ENCODE peak calls at places on chromosomes 7 and 10, in four cellular contexts. One of them, this sample, is unnamed.

GRCh38 chr10:78361031-78361430 is 327.4 kb downstream of the RPS24 start:
- DNase-seq in fibroblast of mammary gland: no peak
- DNase-seq in uterus: no peak
- DNase-seq in BE2C: no peak
- DNase-seq in this sample: no peak

GRCh38 chr7:22251284-22251683 is 105.7 kb downstream of the RAPGEF5 start:
- DNase-seq in fibroblast of mammary gland: no peak
- DNase-seq in uterus: no peak
- DNase-seq in BE2C: peak
- DNase-seq in this sample: no peak

GRCh38 chr7:77734590-77735421 is 38.5 kb downstream of the RSBN1L start:
- DNase-seq in fibroblast of mammary gland: no peak
- DNase-seq in uterus: no peak
- DNase-seq in BE2C: no peak
- DNase-seq in this sample: no peak

GRCh38 chr10:123848564-123849457 is 42.8 kb downstream of the CPXM2 start:
- DNase-seq in fibroblast of mammary gland: peak
- DNase-seq in uterus: no peak
- DNase-seq in BE2C: no peak
- DNase-seq in this sample: no peak

GRCh38 chr7:112238852-112239610 is 32.5 kb downstream of the ZNF277 start:
- DNase-seq in fibroblast of mammary gland: peak
- DNase-seq in uterus: no peak
- DNase-seq in BE2C: no peak
- DNase-seq in this sample: no peak

GRCh38 chr10:102004376-102004775 is 51.6 kb downstream of the ARMH3 start:
- DNase-seq in fibroblast of mammary gland: peak
- DNase-seq in uterus: no peak
- DNase-seq in BE2C: no peak
- DNase-seq in this sample: no peak

GRCh38 chr7:128404826-128405344 is 4.9 kb downstream of the IMPDH1 start:
- DNase-seq in fibroblast of mammary gland: peak
- DNase-seq in uterus: no peak
- DNase-seq in BE2C: no peak
- DNase-seq in this sample: no peak

GRCh38 chr7:121084256-121084655 is 95.7 kb downstream of the CPED1 start:
- DNase-seq in fibroblast of mammary gland: peak
- DNase-seq in uterus: no peak
- DNase-seq in BE2C: no peak
- DNase-seq in this sample: no peak

GRCh38 chr7:110521357-110521756 is 569.6 kb upstream of the LRRN3 start:
- DNase-seq in fibroblast of mammary gland: no peak
- DNase-seq in uterus: no peak
- DNase-seq in BE2C: no peak
- DNase-seq in this sample: no peak

GRCh38 chr7:138979226-138979979 is 1.8 kb downstream of the KIAA1549 start:
- DNase-seq in fibroblast of mammary gland: no peak
- DNase-seq in uterus: no peak
- DNase-seq in BE2C: no peak
- DNase-seq in this sample: no peak

GRCh38 chr7:44073664-44074348 is 8.4 kb upstream of the PGAM2 start:
- DNase-seq in fibroblast of mammary gland: peak
- DNase-seq in uterus: peak
- DNase-seq in BE2C: peak
- DNase-seq in this sample: no peak

GRCh38 chr7:127588019-127588696 is at the start of gene ARF5:
- DNase-seq in fibroblast of mammary gland: peak
- DNase-seq in uterus: peak
- DNase-seq in BE2C: peak
- DNase-seq in this sample: peak

GRCh38 chr7:47596502-47597202 is 14.7 kb upstream of the TNS3 start:
- DNase-seq in fibroblast of mammary gland: no peak
- DNase-seq in uterus: peak
- DNase-seq in BE2C: no peak
- DNase-seq in this sample: no peak

GRCh38 chr10:105183506-105183905 is 542.4 kb downstream of the SORCS3 start:
- DNase-seq in fibroblast of mammary gland: no peak
- DNase-seq in uterus: no peak
- DNase-seq in BE2C: no peak
- DNase-seq in this sample: no peak

GRCh38 chr7:124550036-124550435 is 215.6 kb downstream of the GPR37 start:
- DNase-seq in fibroblast of mammary gland: peak
- DNase-seq in uterus: no peak
- DNase-seq in BE2C: no peak
- DNase-seq in this sample: no peak

GRCh38 chr7:140197938-140198337 is 21.2 kb upstream of the KDM7A start:
- DNase-seq in fibroblast of mammary gland: no peak
- DNase-seq in uterus: no peak
- DNase-seq in BE2C: no peak
- DNase-seq in this sample: no peak

GRCh38 chr7:43847496-43847895 is 21.8 kb downstream of the MRPS24 start:
- DNase-seq in fibroblast of mammary gland: peak
- DNase-seq in uterus: no peak
- DNase-seq in BE2C: no peak
- DNase-seq in this sample: no peak

GRCh38 chr7:5598261-5598761 is 174.7 kb upstream of the TNRC18 start:
- DNase-seq in fibroblast of mammary gland: peak
- DNase-seq in uterus: no peak
- DNase-seq in BE2C: no peak
- DNase-seq in this sample: no peak

GRCh38 chr7:21041666-21042065 is 255.0 kb upstream of the SP8 start:
- DNase-seq in fibroblast of mammary gland: no peak
- DNase-seq in uterus: no peak
- DNase-seq in BE2C: no peak
- DNase-seq in this sample: peak

GRCh38 chr10:48938281-48938680 is 1.4 kb downstream of the LRRC18 start:
- DNase-seq in fibroblast of mammary gland: no peak
- DNase-seq in uterus: no peak
- DNase-seq in BE2C: no peak
- DNase-seq in this sample: no peak

GRCh38 chr10:94131885-94132284 is 138.2 kb downstream of the PLCE1 start:
- DNase-seq in fibroblast of mammary gland: peak
- DNase-seq in uterus: no peak
- DNase-seq in BE2C: no peak
- DNase-seq in this sample: no peak

GRCh38 chr7:44791278-44792219 is 4.9 kb upstream of the PPIA start:
- DNase-seq in fibroblast of mammary gland: peak
- DNase-seq in uterus: no peak
- DNase-seq in BE2C: no peak
- DNase-seq in this sample: no peak

GRCh38 chr10:132689721-132690360 is 96.1 kb downstream of the NKX6-2 start:
- DNase-seq in fibroblast of mammary gland: no peak
- DNase-seq in uterus: no peak
- DNase-seq in BE2C: no peak
- DNase-seq in this sample: no peak

GRCh38 chr7:121273467-121274167 is 55.2 kb upstream of the WNT16 start:
- DNase-seq in fibroblast of mammary gland: peak
- DNase-seq in uterus: no peak
- DNase-seq in BE2C: no peak
- DNase-seq in this sample: no peak

GRCh38 chr7:45974540-45975360 is 53.7 kb upstream of the IGFBP3 start:
- DNase-seq in fibroblast of mammary gland: no peak
- DNase-seq in uterus: no peak
- DNase-seq in BE2C: no peak
- DNase-seq in this sample: no peak

GRCh38 chr7:151905322-151905721 is 28.4 kb upstream of the PRKAG2 start:
- DNase-seq in fibroblast of mammary gland: no peak
- DNase-seq in uterus: no peak
- DNase-seq in BE2C: no peak
- DNase-seq in this sample: peak

GRCh38 chr7:82335001-82335400 is 108.6 kb downstream of the CACNA2D1 start:
- DNase-seq in fibroblast of mammary gland: no peak
- DNase-seq in uterus: no peak
- DNase-seq in BE2C: no peak
- DNase-seq in this sample: no peak

GRCh38 chr7:91609525-91609924 is 271.0 kb downstream of the MTERF1 start:
- DNase-seq in fibroblast of mammary gland: peak
- DNase-seq in uterus: no peak
- DNase-seq in BE2C: no peak
- DNase-seq in this sample: no peak

GRCh38 chr7:102106625-102107024 is 180.0 kb upstream of the SH2B2 start:
- DNase-seq in fibroblast of mammary gland: no peak
- DNase-seq in uterus: peak
- DNase-seq in BE2C: no peak
- DNase-seq in this sample: no peak

GRCh38 chr10:124090630-124091209 is 2.7 kb downstream of the CHST15 start:
- DNase-seq in fibroblast of mammary gland: no peak
- DNase-seq in uterus: no peak
- DNase-seq in BE2C: no peak
- DNase-seq in this sample: no peak

GRCh38 chr10:24951201-24952145 is 933 bp downstream of the PRTFDC1 start:
- DNase-seq in fibroblast of mammary gland: peak
- DNase-seq in uterus: peak
- DNase-seq in BE2C: peak
- DNase-seq in this sample: peak

GRCh38 chr7:95027181-95027872 is 119.9 kb downstream of the PPP1R9A start:
- DNase-seq in fibroblast of mammary gland: no peak
- DNase-seq in uterus: no peak
- DNase-seq in BE2C: no peak
- DNase-seq in this sample: no peak

GRCh38 chr10:29386347-29386999 is 97.6 kb downstream of the LYZL1 start:
- DNase-seq in fibroblast of mammary gland: peak
- DNase-seq in uterus: no peak
- DNase-seq in BE2C: no peak
- DNase-seq in this sample: peak

GRCh38 chr10:50416181-50416824 is 165.0 kb upstream of the ASAH2 start:
- DNase-seq in fibroblast of mammary gland: peak
- DNase-seq in uterus: no peak
- DNase-seq in BE2C: no peak
- DNase-seq in this sample: no peak
- TF ChIP-seq CTCF in fibroblast of mammary gland: peak
- TF ChIP-seq CTCF in uterus: no peak
- TF ChIP-seq CTCF in BE2C: no peak
- TF ChIP-seq CTCF in this sample: no peak

GRCh38 chr10:114239117-114239993 is at the start of gene VWA2:
- DNase-seq in fibroblast of mammary gland: no peak
- DNase-seq in uterus: no peak
- DNase-seq in BE2C: peak
- DNase-seq in this sample: peak
- TF ChIP-seq CTCF in fibroblast of mammary gland: no peak
- TF ChIP-seq CTCF in uterus: peak
- TF ChIP-seq CTCF in BE2C: no peak
- TF ChIP-seq CTCF in this sample: peak

DNA sequence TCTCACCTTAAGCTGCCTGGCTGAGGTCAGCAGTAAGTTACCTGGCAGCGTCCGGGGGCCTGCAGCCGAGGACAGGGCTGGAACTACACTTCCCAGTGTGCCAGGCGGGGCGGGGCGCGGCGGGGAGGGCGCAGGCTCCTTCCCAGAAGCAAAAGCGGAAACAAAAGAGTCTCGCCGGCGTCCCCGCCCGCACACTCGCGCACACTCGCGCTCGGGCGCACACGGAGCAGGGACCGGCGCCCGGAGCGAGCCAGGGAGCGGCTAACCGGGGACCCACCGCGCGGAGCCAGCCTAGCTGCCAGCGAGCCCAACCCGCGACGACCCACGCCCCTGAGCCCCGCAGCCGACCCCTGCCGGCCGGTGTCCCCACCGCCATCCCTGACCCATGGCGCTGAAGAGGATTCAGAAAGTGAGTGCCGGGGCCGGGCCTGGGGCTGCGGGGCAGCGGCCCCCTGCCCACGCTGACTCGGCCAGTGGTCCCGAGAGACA is at the start of gene UBE2D1:
- DNase-seq in fibroblast of mammary gland: peak
- DNase-seq in uterus: peak
- DNase-seq in BE2C: peak
- DNase-seq in this sample: peak
- TF ChIP-seq CTCF in fibroblast of mammary gland: no peak
- TF ChIP-seq CTCF in uterus: no peak
- TF ChIP-seq CTCF in BE2C: no peak
- TF ChIP-seq CTCF in this sample: no peak

GRCh38 chr10:68111580-68111979 is 2.3 kb downstream of the MYPN start:
- DNase-seq in fibroblast of mammary gland: no peak
- DNase-seq in uterus: no peak
- DNase-seq in BE2C: no peak
- DNase-seq in this sample: no peak
- TF ChIP-seq CTCF in fibroblast of mammary gland: no peak
- TF ChIP-seq CTCF in uterus: no peak
- TF ChIP-seq CTCF in BE2C: no peak
- TF ChIP-seq CTCF in this sample: no peak

DNA sequence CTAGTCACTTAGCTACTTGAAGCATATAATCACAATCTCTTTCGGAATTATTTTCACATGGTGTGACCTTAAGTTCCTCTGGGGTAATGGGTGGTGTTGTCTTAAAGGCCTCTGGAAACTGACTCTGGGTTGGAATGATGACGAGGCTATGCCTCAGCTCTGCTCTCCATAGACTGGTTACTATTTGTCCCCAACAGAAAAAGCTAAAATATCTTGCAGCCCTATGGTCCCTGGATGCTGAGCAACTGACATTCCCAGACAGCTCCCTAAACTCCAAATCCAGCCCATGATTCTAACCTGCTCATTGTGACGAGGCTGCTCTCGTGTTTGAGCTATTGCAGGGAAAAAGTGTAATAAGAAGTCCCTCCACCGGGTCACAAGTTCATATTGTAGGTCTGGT is 51.6 kb downstream of the HBP1 start:
- DNase-seq in fibroblast of mammary gland: no peak
- DNase-seq in uterus: no peak
- DNase-seq in BE2C: no peak
- DNase-seq in this sample: no peak
- TF ChIP-seq CTCF in fibroblast of mammary gland: no peak
- TF ChIP-seq CTCF in uterus: no peak
- TF ChIP-seq CTCF in BE2C: no peak
- TF ChIP-seq CTCF in this sample: no peak

DNA sequence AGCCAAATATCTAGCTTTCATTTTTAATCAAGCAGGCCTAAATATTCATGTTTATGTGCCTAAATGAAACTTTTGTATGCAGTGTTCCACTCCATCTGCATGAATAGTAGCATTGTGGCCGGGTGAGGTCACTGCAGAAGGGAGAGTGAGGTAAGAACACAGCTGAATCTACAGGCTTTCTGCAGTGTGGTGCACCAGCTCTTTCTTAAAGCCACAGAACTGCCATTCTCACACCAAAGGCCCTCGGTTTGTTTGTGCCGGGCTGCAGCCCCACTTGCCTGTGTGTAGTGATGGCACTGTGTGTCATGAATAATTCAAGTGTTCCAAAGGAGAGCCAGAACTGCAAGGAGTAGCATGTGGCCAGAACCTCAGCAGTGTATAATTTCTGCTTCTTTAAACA is 204.1 kb downstream of the TRIL start:
- DNase-seq in fibroblast of mammary gland: peak
- DNase-seq in uterus: no peak
- DNase-seq in BE2C: no peak
- DNase-seq in this sample: no peak
- TF ChIP-seq CTCF in fibroblast of mammary gland: peak
- TF ChIP-seq CTCF in uterus: no peak
- TF ChIP-seq CTCF in BE2C: no peak
- TF ChIP-seq CTCF in this sample: no peak